ENCODE peak calls at places on chromosome 17, in eight cellular contexts. Q is hypothalamus, V is T-helper 1 cell, B is ACHN, F is AG10803, T is mucosa of descending colon, O is astrocyte of the spinal cord, X is heart right ventricle. E is an unnamed sample.

GRCh38 chr17:34556384-34556783 is 23.0 kb upstream of the TMEM132E start:
- DNase-seq in O (no peak), B (peak; percentile 33), X (no peak), F (no peak), Q (no peak), V (no peak), T (peak; percentile 10), E (no peak)

GRCh38 chr17:68326681-68327080 is 35.4 kb downstream of the ARSG start:
- DNase-seq in X (no peak), F (no peak), Q (no peak), B (no peak), T (no peak), V (no peak), O (no peak), E (no peak)

GRCh38 chr17:66580178-66580577 is 254.7 kb upstream of the CACNG5 start:
- DNase-seq in O (peak; percentile 35), B (peak; percentile 55), F (peak; percentile 18), V (no peak), T (peak; percentile 24), X (peak; percentile 31), Q (no peak), E (no peak)

GRCh38 chr17:81518785-81519283 is 6.2 kb upstream of the ACTG1 start:
- DNase-seq in X (no peak), T (peak; percentile 75), Q (no peak), B (peak; percentile 51), V (no peak), O (no peak), F (no peak), E (no peak)

GRCh38 chr17:74340470-74341023 is 14.5 kb downstream of the KIF19 start:
- DNase-seq in O (no peak), Q (no peak), B (no peak), V (no peak), F (no peak), X (no peak), T (no peak), E (no peak)

GRCh38 chr17:2707721-2708584 is 3.6 kb downstream of the CLUH start:
- DNase-seq in V (no peak), X (peak; percentile 81), T (peak; percentile 49), B (peak; percentile 41), Q (peak; percentile 51), O (no peak), F (no peak), E (peak; percentile 65)

GRCh38 chr17:47847341-47848197 is 3.4 kb downstream of the SP6 start:
- DNase-seq in F (no peak), Q (no peak), T (no peak), X (no peak), V (peak; percentile 42), B (no peak), O (no peak), E (no peak)

GRCh38 chr17:38608648-38609047 is 2.9 kb upstream of the SRCIN1 start:
- DNase-seq in B (no peak), V (no peak), O (no peak), F (no peak), Q (no peak), T (peak; percentile 92), X (no peak), E (no peak)

GRCh38 chr17:48202945-48203344 is 95.4 kb downstream of the SNX11 start:
- DNase-seq in O (no peak), X (no peak), B (no peak), V (no peak), F (no peak), T (no peak), Q (no peak), E (no peak)

GRCh38 chr17:39196191-39196819 is 1.2 kb downstream of the CACNB1 start:
- DNase-seq in X (no peak), F (peak; percentile 17), O (no peak), V (no peak), Q (no peak), T (peak; percentile 27), B (no peak), E (no peak)

GRCh38 chr17:36645358-36645757 is 44.0 kb downstream of the MRM1 start:
- DNase-seq in B (no peak), X (no peak), Q (no peak), T (no peak), O (no peak), F (no peak), V (no peak), E (no peak)

GRCh38 chr17:34116306-34116705 is 138.8 kb upstream of the CCL2 start:
- DNase-seq in X (no peak), T (no peak), B (no peak), O (no peak), V (no peak), Q (no peak), F (no peak), E (no peak)

GRCh38 chr17:29393451-29393850 is 3.3 kb downstream of the TAOK1 start:
- DNase-seq in V (no peak), F (peak; percentile 55), X (no peak), B (no peak), T (no peak), Q (no peak), O (no peak), E (no peak)

GRCh38 chr17:57144567-57144966 is 59.5 kb downstream of the AKAP1 start:
- DNase-seq in X (no peak), Q (no peak), T (no peak), O (no peak), V (no peak), B (no peak), F (no peak), E (no peak)